ENCODE peak calls at places on chromosomes 11 and 22, in five cellular contexts. M is IMR-90, G is K562, I is A549, Y is GM12878. Q is an unnamed sample.
A peak's percentile ranks its signal among the peaks of the same experiment; 100 is the strongest.

GRCh38 chr22:32764330-32765116 is 37.0 kb upstream of the TIMP3 start:
- DNase-seq in G (peak; percentile 6), M (peak; percentile 96), Y (no peak), I (peak; percentile 41), Q (no peak)

GRCh38 chr11:73795925-73796632 is 8.4 kb downstream of the MRPL48 start:
- DNase-seq in I (peak; percentile 28), Y (no peak), M (no peak), G (no peak), Q (peak; percentile 45)

GRCh38 chr11:72012897-72013721 is 14.4 kb downstream of the IL18BP start:
- DNase-seq in G (no peak), I (peak; percentile 59), M (peak; percentile 17), Y (no peak), Q (no peak)

GRCh38 chr11:126731526-126731925 is 269.0 kb downstream of the KIRREL3 start:
- DNase-seq in Y (no peak), I (no peak), G (no peak), M (no peak), Q (no peak)

GRCh38 chr11:102293873-102294601 is 23.2 kb upstream of the BIRC3 start:
- DNase-seq in G (peak; percentile 51), I (peak; percentile 71), M (peak; percentile 66), Y (no peak), Q (no peak)

GRCh38 chr11:11608783-11609232 is 13.0 kb downstream of the GALNT18 start:
- DNase-seq in G (no peak), Y (no peak), I (peak; percentile 29), M (peak; percentile 71), Q (peak; percentile 28)

GRCh38 chr11:132960273-132960672 is 572.0 kb downstream of the OPCML start:
- DNase-seq in Y (no peak), I (no peak), G (no peak), M (no peak), Q (no peak)

GRCh38 chr11:29119116-29119515 is 897.7 kb downstream of the KCNA4 start:
- DNase-seq in G (no peak), M (peak; percentile 72), I (no peak), Y (no peak), Q (no peak)

GRCh38 chr22:37774728-37775127 is 33.0 kb upstream of the GCAT start:
- DNase-seq in Y (no peak), I (no peak), G (no peak), M (no peak), Q (no peak)

GRCh38 chr11:96294289-96294688 is 48.7 kb downstream of the MAML2 start:
- DNase-seq in M (no peak), G (no peak), I (no peak), Y (no peak), Q (no peak)
- H3K27ac ChIP-seq in M (no peak overlapping the region), G (no peak overlapping the region), I (no peak overlapping the region), Y (peak overlapping the region; percentile 65), Q (peak overlapping the region; percentile 62)

GRCh38 chr11:121524233-121524631 is 71.5 kb upstream of the SORL1-AS1 start:
- DNase-seq in M (no peak), I (no peak), Y (no peak), G (no peak), Q (peak; percentile 57)
- TF ChIP-seq RCOR1 in M (no peak), I (no peak), Y (no peak), G (no peak), Q (no peak)

GRCh38 chr11:3860360-3860759 is 4.9 kb downstream of the STIM1 start:
- DNase-seq in Y (no peak), M (peak; percentile 41), I (no peak), G (no peak), Q (no peak)
- TF ChIP-seq USF2 in Y (no peak), M (no peak), I (no peak), G (no peak), Q (no peak)

DNA sequence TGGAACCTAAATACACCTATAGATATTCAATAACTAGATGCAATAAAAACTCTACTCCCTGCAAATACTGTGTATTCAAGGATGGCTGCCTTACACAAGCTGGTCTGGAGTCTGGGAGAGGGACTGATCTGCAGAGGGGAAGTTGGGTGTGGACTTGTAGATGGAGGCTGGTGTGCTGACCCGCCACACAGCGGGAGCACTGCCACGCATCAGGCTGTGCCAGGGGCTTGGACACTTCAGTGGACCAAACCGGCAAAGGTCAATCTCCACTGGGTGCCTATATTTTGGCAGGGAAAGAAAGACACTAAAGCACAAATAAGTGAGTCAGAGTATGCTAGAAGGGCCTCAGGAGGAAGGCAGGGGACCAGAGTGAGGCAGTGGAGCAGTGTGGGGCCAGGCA is 2.1 kb upstream of the SHANK3 start:
- DNase-seq in I (no peak), Y (no peak), M (no peak), G (no peak), Q (no peak)
- H3K27ac ChIP-seq in I (no peak overlapping the region), Y (no peak overlapping the region), M (no peak overlapping the region), G (no peak overlapping the region), Q (no peak overlapping the region)

GRCh38 chr11:2129323-2129698 is 9.9 kb downstream of the IGF2 start:
- DNase-seq in Y (no peak), I (no peak), G (no peak), M (no peak), Q (no peak)

GRCh38 chr11:2130881-2131352 is 8.3 kb downstream of the IGF2 start:
- DNase-seq in M (no peak), Y (no peak), G (no peak), I (no peak), Q (no peak)

GRCh38 chr11:2128512-2129322 is 10.5 kb downstream of the IGF2 start:
- DNase-seq in Y (no peak), G (no peak), M (no peak), I (no peak), Q (no peak)

GRCh38 chr11:2128102-2128511 is 11.1 kb downstream of the IGF2 start:
- DNase-seq in M (no peak), I (no peak), Y (no peak), G (no peak), Q (no peak)

DNA sequence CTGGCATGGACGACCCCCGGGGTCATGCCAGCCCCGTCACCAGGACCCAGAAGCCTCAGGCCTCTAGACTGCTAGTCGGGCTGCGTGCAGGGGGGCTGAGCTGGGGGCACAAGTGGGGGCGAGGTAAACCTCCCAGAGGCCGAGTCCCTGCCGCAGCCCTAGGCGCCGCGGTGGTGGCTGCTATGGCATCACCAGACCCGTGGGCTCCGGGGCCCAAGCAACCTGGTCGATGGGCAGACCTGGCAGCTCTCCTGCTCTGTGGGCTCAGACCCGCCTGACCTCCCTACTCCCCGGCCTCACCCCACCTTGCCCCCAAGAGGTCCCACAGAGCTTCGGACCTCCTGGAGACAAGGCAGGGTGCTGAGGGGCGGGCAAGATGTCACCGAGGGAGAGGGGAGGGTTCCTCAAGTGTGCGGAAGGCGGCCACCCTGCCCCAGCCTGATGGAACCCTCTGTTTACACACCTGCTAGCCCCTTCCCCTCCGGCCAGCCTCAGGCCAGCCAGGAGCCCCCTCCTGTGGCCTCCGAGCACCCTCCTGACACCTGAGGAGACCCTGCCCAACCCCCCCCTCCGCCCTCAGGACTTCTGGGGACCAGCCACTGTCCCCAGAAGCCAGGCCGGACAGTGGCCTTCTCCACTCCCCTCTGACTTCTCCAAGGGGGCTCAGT is 9.4 kb downstream of the IGF2 start:
- DNase-seq in G (no peak), M (no peak), I (no peak), Y (no peak), Q (no peak)
- TF ChIP-seq RCOR1 in G (no peak), M (no peak), I (no peak), Y (no peak), Q (no peak)